ENCODE peak calls at places on chromosomes 2 and 18, in seven cellular contexts. T is GM19239, W is BE2C, D is NCI-H1694, V is B cell, M is AG20443, I is suprapubic skin. A is an unnamed sample.

GRCh38 chr2:108621087-108621559 is 86.9 kb downstream of the LIMS1 start:
- DNase-seq in I (no peak), V (peak), D (no peak), T (peak), W (no peak), M (no peak), A (peak)

GRCh38 chr2:70566464-70566863 is 12.8 kb upstream of the TGFA start:
- DNase-seq in V (no peak), M (no peak), I (no peak), W (no peak), D (no peak), T (no peak), A (no peak)

GRCh38 chr2:113407446-113408099 is 29.9 kb upstream of the ZNG1B start:
- DNase-seq in D (no peak), T (no peak), W (no peak), V (no peak), M (no peak), I (no peak), A (peak)

GRCh38 chr2:159617080-159617479 is 732 bp upstream of the BAZ2B start:
- DNase-seq in W (no peak), I (no peak), D (no peak), M (no peak), T (no peak), V (no peak), A (no peak)

GRCh38 chr2:127563458-127564428 is 28.3 kb downstream of the MYO7B start:
- DNase-seq in W (no peak), T (peak), V (no peak), D (no peak), M (no peak), I (peak), A (no peak)

GRCh38 chr2:199757466-199757865 is 93.5 kb downstream of the FTCDNL1 start:
- DNase-seq in V (no peak), T (no peak), D (peak), M (peak), W (no peak), I (no peak), A (no peak)

GRCh38 chr2:190407662-190408537 is at the start of gene MFSD6:
- DNase-seq in W (peak), M (peak), D (no peak), T (peak), V (peak), I (no peak), A (peak)

GRCh38 chr18:3902676-3903075 is 452.7 kb downstream of the TGIF1 start:
- DNase-seq in T (no peak), W (no peak), M (no peak), D (no peak), V (no peak), I (no peak), A (no peak)

GRCh38 chr2:240557808-240558207 is at the start of gene ANKMY1:
- DNase-seq in D (no peak), T (no peak), M (peak), I (peak), V (peak), W (peak), A (no peak)

GRCh38 chr2:148338544-148338943 is 306.0 kb upstream of the EPC2 start:
- DNase-seq in D (no peak), M (peak), I (no peak), W (no peak), T (no peak), V (no peak), A (no peak)

GRCh38 chr2:160371251-160372009 is 122.2 kb downstream of the RBMS1 start:
- DNase-seq in T (no peak), V (no peak), W (peak), D (no peak), I (no peak), M (no peak), A (no peak)

GRCh38 chr2:47008381-47009280 is 93.0 kb upstream of the MCFD2 start:
- DNase-seq in V (no peak), I (no peak), M (peak), D (peak), T (no peak), W (peak), A (peak)

GRCh38 chr2:46876741-46877384 is 38.7 kb downstream of the MCFD2 start:
- DNase-seq in T (no peak), I (peak), V (peak), M (peak), D (peak), W (peak), A (peak)

GRCh38 chr2:72914226-72915075 is 2.9 kb upstream of the EMX1 start:
- DNase-seq in T (no peak), V (no peak), D (no peak), W (no peak), M (no peak), I (no peak), A (no peak)

GRCh38 chr2:233202531-233202944 is 48.9 kb upstream of the ATG16L1 start:
- DNase-seq in V (peak), W (no peak), I (no peak), D (no peak), T (no peak), M (no peak), A (no peak)

GRCh38 chr2:168952424-168952823 is 51.3 kb downstream of the G6PC2 start:
- DNase-seq in I (no peak), D (no peak), M (no peak), V (no peak), T (no peak), W (no peak), A (no peak)

GRCh38 chr2:20235655-20236302 is 10.8 kb upstream of the SDC1 start:
- DNase-seq in W (no peak), M (no peak), V (no peak), T (no peak), I (peak), D (no peak), A (no peak)

GRCh38 chr2:74045454-74045853 is 60.7 kb downstream of the TET3 start:
- DNase-seq in T (no peak), D (no peak), I (no peak), W (no peak), V (no peak), M (peak), A (no peak)

GRCh38 chr2:215777481-215778044 is 235.8 kb downstream of the MREG start:
- DNase-seq in V (no peak), D (no peak), W (no peak), I (no peak), T (no peak), M (no peak), A (no peak)

GRCh38 chr2:239903803-239904202 is 121.3 kb downstream of the NDUFA10 start:
- DNase-seq in I (peak), D (no peak), V (no peak), T (no peak), M (no peak), W (no peak), A (no peak)

GRCh38 chr2:53476800-53477199 is 290.8 kb upstream of the CHAC2 start:
- DNase-seq in T (no peak), M (no peak), D (no peak), V (no peak), I (no peak), W (no peak), A (no peak)

GRCh38 chr2:129812654-129813053 is 166.8 kb upstream of the RAB6C start:
- DNase-seq in T (no peak), D (no peak), W (no peak), I (no peak), M (no peak), V (no peak), A (no peak)

GRCh38 chr2:221602938-221603337 is 30.8 kb upstream of the EPHA4 start:
- DNase-seq in W (no peak), V (no peak), T (no peak), I (no peak), D (no peak), M (no peak), A (no peak)

GRCh38 chr2:63639344-63639743 is 50.6 kb downstream of the MDH1 start:
- DNase-seq in T (no peak), M (no peak), I (no peak), W (no peak), D (no peak), V (no peak), A (no peak)

GRCh38 chr2:47896450-47896968 is 9.8 kb downstream of the FBXO11 start:
- DNase-seq in T (no peak), D (no peak), V (peak), W (no peak), I (no peak), M (no peak), A (no peak)

A was measured in SJCRH30.